ENCODE peak calls at places on chromosomes 7 and 10, in five cellular contexts. X is dorsolateral prefrontal cortex, B is gastrocnemius medialis, H is adrenal gland, L is cardiac fibroblast. Q is an unnamed sample.

GRCh38 chr7:29123611-29124190 is 22.6 kb downstream of the CPVL start:
- DNase-seq in X (no peak), B (no peak), H (no peak), L (no peak), Q (no peak)

GRCh38 chr7:36601596-36601995 is 122.7 kb downstream of the AOAH start:
- DNase-seq in X (no peak), B (no peak), H (no peak), L (no peak), Q (no peak)

GRCh38 chr10:114626841-114627240 is 31.2 kb downstream of the ABLIM1 start:
- DNase-seq in X (no peak), B (no peak), H (no peak), L (no peak), Q (no peak)

GRCh38 chr10:13904053-13904452 is 317.3 kb downstream of the PRPF18 start:
- DNase-seq in X (no peak), B (no peak), H (peak; percentile 39), L (no peak), Q (peak; percentile 17)

GRCh38 chr7:27936244-27937102 is 196.5 kb downstream of the TAX1BP1 start:
- DNase-seq in X (no peak), B (no peak), H (no peak), L (no peak), Q (no peak)

GRCh38 chr10:52019656-52020055 is 294.4 kb upstream of the DKK1 start:
- DNase-seq in X (no peak), B (no peak), H (no peak), L (no peak), Q (no peak)

GRCh38 chr10:104045151-104046089 is 40.3 kb downstream of the COL17A1 start:
- DNase-seq in X (no peak), B (no peak), H (peak; percentile 71), L (peak; percentile 88), Q (peak; percentile 50)

GRCh38 chr7:127629268-127629854 is 11.4 kb upstream of the PAX4 start:
- DNase-seq in X (no peak), B (no peak), H (no peak), L (no peak), Q (peak; percentile 60)

GRCh38 chr10:79981673-79982485 is 33.0 kb upstream of the SFTPD start:
- DNase-seq in X (peak; percentile 56), B (peak; percentile 12), H (peak; percentile 33), L (peak; percentile 46), Q (peak; percentile 67)

GRCh38 chr7:111137296-111138195 is 46.6 kb downstream of the LRRN3 start:
- DNase-seq in X (no peak), B (no peak), H (no peak), L (peak; percentile 4), Q (no peak)

GRCh38 chr7:111080495-111081105 is 10.3 kb upstream of the LRRN3 start:
- DNase-seq in X (no peak), B (no peak), H (no peak), L (no peak), Q (no peak)

GRCh38 chr10:62626817-62627216 is 177.7 kb upstream of the ADO start:
- DNase-seq in X (no peak), B (no peak), H (no peak), L (peak; percentile 50), Q (no peak)

GRCh38 chr7:146830686-146831085 is 714.1 kb downstream of the CNTNAP2 start:
- DNase-seq in X (no peak), B (no peak), H (no peak), L (no peak), Q (no peak)

GRCh38 chr7:27119412-27119911 is 11.1 kb downstream of the HOXA4 start:
- DNase-seq in X (no peak), B (no peak), H (no peak), L (no peak), Q (no peak)

GRCh38 chr7:14765731-14766130 is 136.8 kb downstream of the DGKB start:
- DNase-seq in X (no peak), B (no peak), H (no peak), L (no peak), Q (no peak)

GRCh38 chr10:115939101-115939815 is 333.7 kb downstream of the GFRA1 start:
- DNase-seq in X (no peak), B (no peak), H (no peak), L (no peak), Q (no peak)

GRCh38 chr10:34489973-34490372 is 325.1 kb downstream of the PARD3 start:
- DNase-seq in X (no peak), B (no peak), H (no peak), L (peak; percentile 48), Q (no peak)

GRCh38 chr10:119541046-119541445 is 1.5 kb downstream of the RGS10 start:
- DNase-seq in X (no peak), B (no peak), H (no peak), L (peak; percentile 14), Q (no peak)

GRCh38 chr7:90569368-90569767 is 26.8 kb upstream of the CDK14 start:
- DNase-seq in X (no peak), B (no peak), H (no peak), L (no peak), Q (no peak)

GRCh38 chr10:17140386-17140761 is 10.8 kb upstream of the CUBN start:
- DNase-seq in X (no peak), B (no peak), H (no peak), L (no peak), Q (no peak)

GRCh38 chr7:991017-991728 is 8.2 kb downstream of the CYP2W1 start:
- DNase-seq in X (no peak), B (no peak), H (no peak), L (no peak), Q (no peak)

GRCh38 chr7:10022957-10023356 is 950.7 kb upstream of the PHF14 start:
- DNase-seq in X (no peak), B (no peak), H (peak; percentile 13), L (no peak), Q (peak; percentile 28)

GRCh38 chr10:103610083-103610472 is 116.6 kb downstream of the NEURL1 start:
- DNase-seq in X (no peak), B (no peak), H (no peak), L (no peak), Q (no peak)

GRCh38 chr7:51301806-51302205 is 14.8 kb downstream of the COBL start:
- DNase-seq in X (no peak), B (no peak), H (no peak), L (no peak), Q (no peak)

GRCh38 chr7:51300762-51301674 is 15.6 kb downstream of the COBL start:
- DNase-seq in X (no peak), B (no peak), H (no peak), L (no peak), Q (no peak)

GRCh38 chr7:51297986-51298385 is 18.6 kb downstream of the COBL start:
- DNase-seq in X (no peak), B (no peak), H (no peak), L (no peak), Q (no peak)

GRCh38 chr7:51298912-51299311 is 17.7 kb downstream of the COBL start:
- DNase-seq in X (no peak), B (no peak), H (no peak), L (no peak), Q (no peak)

GRCh38 chr7:51299391-51300133 is 17.0 kb downstream of the COBL start:
- DNase-seq in X (no peak), B (no peak), H (no peak), L (no peak), Q (no peak)
- TF ChIP-seq CTCF in X (peak; percentile 16), B (no peak), H (no peak), L (peak; percentile 4), Q (peak; percentile 28)

GRCh38 chr7:92451645-92452044 is 4.4 kb downstream of the GATAD1 start:
- DNase-seq in X (no peak), B (no peak), H (no peak), L (no peak), Q (no peak)

GRCh38 chr7:92447239-92448184 is at the start of gene GATAD1:
- DNase-seq in X (peak; percentile 93), B (peak; percentile 87), H (peak; percentile 93), L (peak; percentile 95), Q (peak; percentile 91)

GRCh38 chr7:92446869-92447238 is 428 bp upstream of the GATAD1 start:
- DNase-seq in X (no peak), B (peak; percentile 17), H (no peak), L (no peak), Q (no peak)

DNA sequence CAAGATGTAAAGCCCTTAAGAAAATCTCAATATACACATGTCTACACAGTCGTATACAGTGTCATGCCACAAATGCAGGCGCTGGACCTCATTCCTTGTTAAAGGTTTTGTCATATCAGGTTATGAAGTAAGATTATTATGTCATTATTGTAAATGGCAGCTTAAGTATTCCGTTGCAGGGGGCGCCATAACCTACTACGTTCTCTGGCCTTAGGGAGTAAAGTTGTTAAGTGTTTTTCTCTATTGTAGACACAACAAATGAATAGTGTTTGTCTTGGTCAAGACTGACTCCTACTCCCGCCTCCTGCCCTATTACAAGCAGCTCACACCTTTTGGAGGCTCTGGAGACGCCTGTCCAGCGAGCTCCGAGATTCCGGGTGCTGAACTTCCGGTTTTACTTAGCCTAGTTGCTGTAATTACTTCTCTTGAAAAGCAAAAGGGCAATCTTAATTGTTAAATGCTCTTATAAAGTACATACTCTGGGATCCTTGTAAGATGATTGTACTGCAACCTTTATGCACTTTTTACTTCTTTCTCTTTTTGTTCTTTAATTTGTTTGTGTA is 984 bp downstream of the GATAD1 start:
- DNase-seq in X (no peak), B (peak; percentile 23), H (peak; percentile 50), L (peak; percentile 65), Q (peak; percentile 19)
- TF ChIP-seq CTCF in X (peak; percentile 41), B (no peak), H (peak; percentile 37), L (peak; percentile 46), Q (no peak)

GRCh38 chr10:32650246-32650655 is 204.3 kb downstream of the CCDC7 start:
- DNase-seq in X (no peak), B (no peak), H (no peak), L (no peak), Q (no peak)
- TF ChIP-seq CTCF in X (no peak), B (no peak), H (no peak), L (no peak), Q (no peak)

GRCh38 chr10:112132429-112132828 is 51.1 kb downstream of the GPAM start:
- DNase-seq in X (no peak), B (peak; percentile 23), H (no peak), L (no peak), Q (no peak)
- TF ChIP-seq CTCF in X (no peak), B (no peak), H (no peak), L (no peak), Q (no peak)

GRCh38 chr7:48428091-48428710 is 256.9 kb downstream of the ABCA13 start:
- DNase-seq in X (no peak), B (no peak), H (no peak), L (no peak), Q (no peak)
- TF ChIP-seq CTCF in X (no peak), B (no peak), H (no peak), L (no peak), Q (no peak)

DNA sequence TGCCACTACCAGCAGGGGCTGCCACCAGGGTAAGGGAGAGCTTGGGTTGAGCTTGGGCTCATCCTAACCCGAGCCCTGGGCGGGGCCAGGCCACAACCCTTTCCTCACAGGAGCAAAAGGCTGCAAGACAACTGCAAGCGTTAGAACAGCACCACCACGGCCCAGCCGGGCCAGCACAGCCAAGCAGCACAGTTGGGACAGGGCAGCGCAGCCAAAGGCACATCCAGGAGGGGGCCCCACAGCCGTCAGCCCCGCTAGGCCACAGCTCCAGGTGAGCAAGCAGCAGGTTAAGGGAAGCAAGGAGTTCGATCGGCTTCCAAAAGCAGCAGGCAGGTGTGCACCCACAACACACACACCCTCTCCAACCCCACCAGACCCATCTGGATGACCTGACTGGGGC is 7.0 kb upstream of the NDST2 start:
- DNase-seq in X (no peak), B (no peak), H (no peak), L (no peak), Q (no peak)
- TF ChIP-seq CTCF in X (no peak), B (no peak), H (no peak), L (no peak), Q (no peak)

Q was measured in glutamatergic neuron.